ENCODE peak calls at places on chromosome X, in six cellular contexts. F is NCI-H774; U is germinal center; I is stomach; X is NAMALWA; D is activated T-cell treated with anti-CD3 and anti-CD28 coated beads, Interleukin-2, amount 50 U/mL, for 72 hours. C is an unnamed sample.

GRCh38 chrX:136209016-136209738 is 42.0 kb downstream of the MAP7D3 start:
- DNase-seq in F (no peak), U (peak; percentile 4), I (peak; percentile 44), X (peak; percentile 37), D (peak; percentile 6), C (peak; percentile 25)

GRCh38 chrX:97322401-97322800 is 438.7 kb downstream of the RPA4 start:
- DNase-seq in F (no peak), U (no peak), I (no peak), X (no peak), D (no peak), C (no peak)

GRCh38 chrX:13520441-13520840 is 49.0 kb upstream of the EGFL6 start:
- DNase-seq in F (no peak), U (no peak), I (no peak), X (no peak), D (no peak), C (no peak)

GRCh38 chrX:118251251-118251650 is 94.7 kb upstream of the WDR44 start:
- DNase-seq in F (no peak), U (no peak), I (no peak), X (no peak), D (no peak), C (no peak)

GRCh38 chrX:136064661-136065043 is 79.4 kb downstream of the SLC9A6 start:
- DNase-seq in F (no peak), U (no peak), I (no peak), X (no peak), D (no peak), C (no peak)

GRCh38 chrX:56798866-56799864 is 70.1 kb downstream of the NBDY start:
- DNase-seq in F (no peak), U (no peak), I (peak; percentile 31), X (no peak), D (no peak), C (peak; percentile 73)

GRCh38 chrX:117839544-117839943 is 277.1 kb downstream of the KLHL13 start:
- DNase-seq in F (no peak), U (no peak), I (no peak), X (peak; percentile 14), D (no peak), C (no peak)

GRCh38 chrX:151724563-151725337 is 8.9 kb downstream of the FATE1 start:
- DNase-seq in F (no peak), U (no peak), I (peak; percentile 61), X (no peak), D (no peak), C (no peak)

GRCh38 chrX:71282514-71283408 is 674 bp upstream of the NONO start:
- DNase-seq in F (peak; percentile 28), U (no peak), I (no peak), X (no peak), D (peak; percentile 55), C (no peak)

GRCh38 chrX:19774905-19775304 is 112.5 kb downstream of the SH3KBP1 start:
- DNase-seq in F (no peak), U (no peak), I (no peak), X (no peak), D (no peak), C (no peak)